ENCODE peak calls at places on chromosomes 3 and 15, in seven cellular contexts. K is adrenal gland, N is endodermal cell, S is sigmoid colon, W is PC-9, Y is left ventricle myocardium inferior, J is GM23248. F is an unnamed sample.

GRCh38 chr3:161890147-161890625 is 393.6 kb downstream of the OTOL1 start:
- DNase-seq in K (no peak), N (peak; percentile 50), S (no peak), W (peak; percentile 83), Y (no peak), J (peak; percentile 93), F (peak; percentile 73)

GRCh38 chr3:115325539-115325938 is 178.5 kb upstream of the ZBTB20 start:
- DNase-seq in K (peak; percentile 15), N (peak; percentile 90), S (no peak), W (peak; percentile 35), Y (no peak), J (peak; percentile 62), F (no peak)

GRCh38 chr3:121232309-121233225 is 313.2 kb downstream of the POLQ start:
- DNase-seq in K (no peak), N (no peak), S (no peak), W (no peak), Y (no peak), J (no peak), F (no peak)

GRCh38 chr3:158983480-158983879 is 181.6 kb downstream of the MFSD1 start:
- DNase-seq in K (no peak), N (no peak), S (no peak), W (no peak), Y (no peak), J (no peak), F (no peak)

GRCh38 chr3:186783070-186783730 is at the start of gene EIF4A2:
- DNase-seq in K (peak; percentile 91), N (peak; percentile 94), S (peak; percentile 95), W (peak; percentile 95), Y (peak; percentile 91), J (peak; percentile 92), F (peak; percentile 94)

GRCh38 chr3:58556761-58557181 is 19.8 kb upstream of the ACOX2 start:
- DNase-seq in K (no peak), N (peak; percentile 63), S (no peak), W (no peak), Y (no peak), J (no peak), F (no peak)

GRCh38 chr15:73403171-73403570 is 34.4 kb upstream of the HCN4 start:
- DNase-seq in K (no peak), N (no peak), S (no peak), W (no peak), Y (no peak), J (peak; percentile 65), F (no peak)

GRCh38 chr15:35671197-35671596 is 125.2 kb upstream of the DPH6 start:
- DNase-seq in K (no peak), N (no peak), S (no peak), W (no peak), Y (no peak), J (peak; percentile 43), F (no peak)

GRCh38 chr3:150210461-150211110 is 197.5 kb upstream of the TSC22D2 start:
- DNase-seq in K (no peak), N (no peak), S (no peak), W (no peak), Y (no peak), J (no peak), F (no peak)

GRCh38 chr3:157128771-157129671 is 30.9 kb downstream of the CCNL1 start:
- DNase-seq in K (peak; percentile 37), N (peak; percentile 74), S (no peak), W (peak; percentile 94), Y (no peak), J (peak; percentile 54), F (peak; percentile 67)

GRCh38 chr3:17802993-17803392 is 60.6 kb upstream of the TBC1D5 start:
- DNase-seq in K (no peak), N (no peak), S (no peak), W (no peak), Y (no peak), J (no peak), F (no peak)

GRCh38 chr3:16272588-16272987 is 7.6 kb downstream of the OXNAD1 start:
- DNase-seq in K (no peak), N (no peak), S (no peak), W (no peak), Y (no peak), J (no peak), F (no peak)
- H3K36me3 ChIP-seq in K (no peaks in the 10 kb centered on the region), N (peaks cover 52% of the 10 kb centered on the region), S (no peaks in the 10 kb centered on the region), W (peaks cover 17% of the 10 kb centered on the region), Y (peaks cover 58% of the 10 kb centered on the region), J (peaks cover 12% of the 10 kb centered on the region), F (peaks cover 59% of the 10 kb centered on the region)

GRCh38 chr15:63755162-63755561 is 78.6 kb downstream of the HERC1 start:
- DNase-seq in K (no peak), N (no peak), S (no peak), W (no peak), Y (no peak), J (no peak), F (no peak)

GRCh38 chr15:63749330-63749942 is 84.3 kb downstream of the HERC1 start:
- DNase-seq in K (no peak), N (no peak), S (no peak), W (no peak), Y (no peak), J (peak; percentile 12), F (no peak)

GRCh38 chr15:63752075-63752684 is 81.6 kb downstream of the HERC1 start:
- DNase-seq in K (peak; percentile 28), N (peak; percentile 56), S (no peak), W (peak; percentile 11), Y (no peak), J (peak; percentile 81), F (no peak)

GRCh38 chr15:63752979-63753378 is 80.8 kb downstream of the HERC1 start:
- DNase-seq in K (no peak), N (no peak), S (no peak), W (no peak), Y (no peak), J (no peak), F (no peak)
- H3K27ac ChIP-seq in K (no peak overlapping the region), N (no peak overlapping the region), S (no peak overlapping the region), W (no peak overlapping the region), Y (no peak overlapping the region), J (no peak overlapping the region), F (no peak overlapping the region)

GRCh38 chr15:98957655-98958054 is 49.9 kb downstream of the PGPEP1L start:
- DNase-seq in K (no peak), N (no peak), S (no peak), W (no peak), Y (no peak), J (no peak), F (no peak)
- H3K36me3 ChIP-seq in K (no peaks in the 10 kb centered on the region), N (peaks cover 90% of the 10 kb centered on the region), S (peaks cover 37% of the 10 kb centered on the region), W (peaks cover 4% of the 10 kb centered on the region), Y (peaks cover 69% of the 10 kb centered on the region), J (peaks cover 45% of the 10 kb centered on the region), F (peaks cover 63% of the 10 kb centered on the region)

GRCh38 chr3:141709126-141709770 is 28.9 kb upstream of the RNF7 start:
- DNase-seq in K (no peak), N (no peak), S (no peak), W (no peak), Y (no peak), J (no peak), F (no peak)

GRCh38 chr3:141710121-141710520 is 28.0 kb upstream of the RNF7 start:
- DNase-seq in K (no peak), N (no peak), S (no peak), W (no peak), Y (no peak), J (no peak), F (no peak)

GRCh38 chr3:141708367-141708766 is 29.7 kb upstream of the RNF7 start:
- DNase-seq in K (no peak), N (no peak), S (no peak), W (no peak), Y (no peak), J (peak; percentile 8), F (no peak)

GRCh38 chr3:141707741-141708203 is 30.3 kb upstream of the RNF7 start:
- DNase-seq in K (no peak), N (no peak), S (no peak), W (no peak), Y (no peak), J (peak; percentile 53), F (no peak)

GRCh38 chr3:141710888-141711616 is 27.0 kb upstream of the RNF7 start:
- DNase-seq in K (peak; percentile 69), N (no peak), S (no peak), W (no peak), Y (no peak), J (peak; percentile 93), F (no peak)
- H3K27ac ChIP-seq in K (peak overlapping the region; percentile 85), N (no peak overlapping the region), S (peak overlapping the region; percentile 28), W (no peak overlapping the region), Y (no peak overlapping the region), J (peak overlapping the region; percentile 70), F (no peak overlapping the region)

DNA sequence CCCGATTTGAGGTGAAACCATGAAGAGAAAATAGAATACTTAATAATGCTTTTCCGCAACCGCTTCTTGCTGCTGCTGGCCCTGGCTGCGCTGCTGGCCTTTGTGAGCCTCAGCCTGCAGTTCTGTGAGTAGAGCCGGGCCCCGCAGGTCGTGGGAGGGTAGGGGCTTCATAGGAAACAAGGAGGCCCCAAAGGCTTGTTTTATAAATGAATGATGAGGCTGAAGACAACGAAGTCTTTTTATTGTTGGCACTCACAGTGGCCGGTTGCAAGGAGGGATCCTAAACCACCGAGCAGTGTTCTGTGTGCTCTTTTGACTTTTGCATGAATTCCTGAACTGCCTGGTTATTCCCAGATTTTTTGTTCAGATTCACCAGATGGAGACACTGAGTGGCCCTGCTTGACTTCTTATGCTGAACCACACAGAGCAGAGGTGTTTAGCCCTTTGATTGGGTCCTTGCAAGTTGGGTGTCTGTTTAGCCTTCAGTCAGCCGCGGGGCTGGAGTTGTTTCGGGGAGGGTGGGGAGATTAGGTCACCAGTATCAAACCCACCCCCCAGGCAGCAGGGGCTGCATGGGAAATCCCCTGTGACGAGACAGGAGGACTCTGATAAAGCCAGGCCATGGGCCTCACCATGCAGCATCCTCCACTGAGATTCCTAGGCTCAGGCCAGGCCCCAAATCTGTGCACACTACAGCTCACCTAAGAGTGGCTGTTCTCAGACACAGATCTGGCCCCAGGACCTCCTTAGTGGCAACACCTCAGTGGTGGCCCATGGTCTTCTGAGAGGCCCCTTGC is 28.7 kb downstream of the PXYLP1 start:
- DNase-seq in K (no peak), N (peak; percentile 33), S (no peak), W (no peak), Y (no peak), J (no peak), F (no peak)
- H3K36me3 ChIP-seq in K (no peaks in the 10 kb centered on the region), N (peaks cover 26% of the 10 kb centered on the region), S (peaks cover 5% of the 10 kb centered on the region), W (peaks cover 6% of the 10 kb centered on the region), Y (peaks cover 35% of the 10 kb centered on the region), J (no peaks in the 10 kb centered on the region), F (peaks cover 7% of the 10 kb centered on the region)

DNA sequence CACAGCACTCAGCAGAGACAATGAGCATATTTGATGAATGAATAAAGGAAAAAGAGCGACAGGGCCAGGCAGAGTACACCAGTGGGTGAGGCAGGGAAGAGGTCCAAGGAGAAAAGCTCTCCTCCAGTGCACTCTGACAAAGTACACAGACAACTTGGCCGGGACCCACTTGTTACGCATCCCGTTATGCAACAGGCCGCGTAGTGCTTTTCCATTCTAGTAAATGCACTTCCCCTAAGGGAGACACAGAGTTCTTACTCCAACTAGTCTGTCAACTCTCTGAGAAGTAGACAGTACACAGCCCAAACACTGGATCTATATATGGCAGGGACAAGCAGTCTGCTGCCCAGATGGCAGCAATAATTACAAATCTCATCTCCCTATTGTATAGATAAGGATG is 18.5 kb downstream of the LARP6 start:
- DNase-seq in K (no peak), N (no peak), S (peak; percentile 88), W (no peak), Y (peak; percentile 86), J (peak; percentile 64), F (no peak)
- H3K27ac ChIP-seq in K (no peak overlapping the region), N (no peak overlapping the region), S (no peak overlapping the region), W (no peak overlapping the region), Y (peak overlapping the region; percentile 83), J (peak overlapping the region; percentile 41), F (no peak overlapping the region)

F was measured in lower lobe of right lung.